ENCODE peak calls at places on chromosomes 4 and X, in eight cellular contexts. R, C, D, I, W, X, Z and U are unnamed samples.

GRCh38 chr4:32775049-32775448 is 2054.9 kb downstream of the PCDH7 start:
- DNase-seq in I (no peak), X (no peak), W (no peak), R (peak), D (no peak), Z (no peak), C (no peak), U (no peak)

GRCh38 chrX:78098108-78098507 is 5.9 kb upstream of the PGK1 start:
- DNase-seq in W (no peak), R (no peak), C (no peak), D (no peak), I (no peak), X (no peak), Z (no peak), U (no peak)

GRCh38 chrX:48676893-48677270 is 6.7 kb upstream of the WAS start:
- DNase-seq in Z (no peak), I (no peak), R (no peak), X (no peak), D (no peak), W (no peak), C (peak), U (no peak)

GRCh38 chr4:97670703-97671269 is 472.5 kb downstream of the STPG2 start:
- DNase-seq in Z (no peak), R (no peak), D (no peak), C (no peak), W (no peak), I (no peak), X (no peak), U (no peak)

GRCh38 chrX:30364229-30364628 is 55.0 kb upstream of the NR0B1 start:
- DNase-seq in X (peak), I (no peak), R (no peak), D (no peak), W (no peak), C (no peak), Z (no peak), U (peak)

GRCh38 chr4:89307446-89308160 is at the start of gene GPRIN3:
- DNase-seq in Z (peak), R (peak), W (peak), C (peak), X (no peak), I (peak), D (peak), U (peak)

GRCh38 chr4:147029296-147029695 is 83.6 kb upstream of the TTC29 start:
- DNase-seq in C (no peak), Z (no peak), D (no peak), W (no peak), I (no peak), X (no peak), R (no peak), U (no peak)

GRCh38 chr4:89727236-89727635 is 109.7 kb downstream of the SNCA start:
- DNase-seq in D (no peak), C (no peak), W (no peak), X (no peak), I (no peak), R (no peak), Z (no peak), U (no peak)

GRCh38 chr4:139666735-139667266 is 1.2 kb downstream of the MGST2 start:
- DNase-seq in D (no peak), I (peak), X (no peak), Z (no peak), W (no peak), C (no peak), R (peak), U (peak)

GRCh38 chr4:53490161-53490915 is 100.9 kb downstream of the LNX1 start:
- DNase-seq in W (no peak), D (no peak), C (no peak), R (no peak), Z (no peak), I (no peak), X (no peak), U (no peak)

GRCh38 chrX:24371391-24371972 is 11.0 kb downstream of the SUPT20HL1 start:
- DNase-seq in Z (peak), I (no peak), X (peak), D (peak), R (peak), W (peak), C (peak), U (peak)

GRCh38 chr4:71498624-71499023 is 159.8 kb downstream of the SLC4A4 start:
- DNase-seq in Z (no peak), I (no peak), C (no peak), D (no peak), R (no peak), W (no peak), X (no peak), U (no peak)

GRCh38 chr4:141656031-141656430 is 19.6 kb downstream of the IL15 start:
- DNase-seq in C (no peak), I (no peak), D (no peak), W (no peak), Z (no peak), X (no peak), R (no peak), U (no peak)